ENCODE peak calls at places on chromosomes 11 and 22, in nine cellular contexts. M is Calu3, I is astrocyte of the spinal cord, Q is astrocyte of the cerebellum, T is right atrium auricular region, P is foreskin fibroblast, Y is Peyer's patch, S is WTC11, V is GM13977. C is an unnamed sample.
A peak's percentile ranks its signal among the peaks of the same experiment; 100 is the strongest.

GRCh38 chr11:112538529-112538928 is 277.9 kb upstream of the PLET1 start:
- DNase-seq in S (no peak), T (no peak), Y (no peak), P (no peak), V (no peak), M (no peak), I (no peak), Q (no peak), C (no peak)

GRCh38 chr22:25085930-25086901 is 113.4 kb upstream of the CRYBB3 start:
- DNase-seq in S (no peak), T (peak; percentile 69), Q (no peak), I (no peak), P (no peak), Y (peak; percentile 47), M (no peak), V (peak; percentile 69), C (no peak)

GRCh38 chr22:47851586-47851985 is 1089.1 kb downstream of the TBC1D22A start:
- DNase-seq in P (no peak), I (no peak), V (no peak), T (no peak), Y (no peak), M (no peak), S (no peak), Q (no peak), C (no peak)

GRCh38 chr22:49972163-49973017 is 11.8 kb downstream of the PIM3 start:
- DNase-seq in Y (peak; percentile 60), T (no peak), P (no peak), Q (no peak), V (no peak), S (peak; percentile 30), M (no peak), I (no peak), C (peak; percentile 14)

GRCh38 chr11:116072776-116073175 is 568.6 kb upstream of the CADM1 start:
- DNase-seq in S (peak; percentile 55), Q (no peak), I (no peak), Y (no peak), M (no peak), T (no peak), V (peak; percentile 18), P (no peak), C (peak; percentile 32)

GRCh38 chr22:28936200-28936599 is 52.8 kb downstream of the ZNRF3 start:
- DNase-seq in Q (no peak), V (no peak), P (no peak), Y (no peak), S (no peak), T (no peak), I (no peak), M (no peak), C (no peak)

GRCh38 chr11:66478823-66479740 is 1.2 kb upstream of the DPP3 start:
- DNase-seq in I (no peak), Y (peak; percentile 67), M (peak; percentile 42), V (peak; percentile 77), Q (no peak), S (peak; percentile 65), P (peak; percentile 40), T (peak; percentile 62), C (peak; percentile 45)

GRCh38 chr22:39524089-39524752 is 3.9 kb downstream of the ATF4 start:
- DNase-seq in Q (no peak), M (no peak), Y (no peak), I (no peak), S (no peak), V (no peak), T (no peak), P (no peak), C (no peak)

GRCh38 chr22:43228330-43228729 is 41.4 kb upstream of the TTLL12 start:
- DNase-seq in P (no peak), I (peak; percentile 5), M (peak; percentile 64), Y (no peak), Q (no peak), V (no peak), S (peak; percentile 84), T (no peak), C (peak; percentile 62)

GRCh38 chr11:47442514-47442913 is 6.4 kb downstream of the RAPSN start:
- DNase-seq in V (no peak), Y (no peak), P (no peak), Q (no peak), M (no peak), S (no peak), T (no peak), I (no peak), C (no peak)

GRCh38 chr11:47441421-47441820 is 7.5 kb downstream of the RAPSN start:
- DNase-seq in P (no peak), V (no peak), Q (no peak), S (no peak), M (no peak), T (no peak), Y (no peak), I (no peak), C (no peak)

GRCh38 chr11:47443817-47444216 is 5.1 kb downstream of the RAPSN start:
- DNase-seq in Q (no peak), V (no peak), P (no peak), M (no peak), Y (no peak), S (no peak), I (no peak), T (no peak), C (no peak)

GRCh38 chr11:47445840-47446239 is 3.1 kb downstream of the RAPSN start:
- DNase-seq in S (no peak), V (no peak), M (no peak), Q (no peak), T (no peak), P (no peak), I (no peak), Y (no peak), C (no peak)

DNA sequence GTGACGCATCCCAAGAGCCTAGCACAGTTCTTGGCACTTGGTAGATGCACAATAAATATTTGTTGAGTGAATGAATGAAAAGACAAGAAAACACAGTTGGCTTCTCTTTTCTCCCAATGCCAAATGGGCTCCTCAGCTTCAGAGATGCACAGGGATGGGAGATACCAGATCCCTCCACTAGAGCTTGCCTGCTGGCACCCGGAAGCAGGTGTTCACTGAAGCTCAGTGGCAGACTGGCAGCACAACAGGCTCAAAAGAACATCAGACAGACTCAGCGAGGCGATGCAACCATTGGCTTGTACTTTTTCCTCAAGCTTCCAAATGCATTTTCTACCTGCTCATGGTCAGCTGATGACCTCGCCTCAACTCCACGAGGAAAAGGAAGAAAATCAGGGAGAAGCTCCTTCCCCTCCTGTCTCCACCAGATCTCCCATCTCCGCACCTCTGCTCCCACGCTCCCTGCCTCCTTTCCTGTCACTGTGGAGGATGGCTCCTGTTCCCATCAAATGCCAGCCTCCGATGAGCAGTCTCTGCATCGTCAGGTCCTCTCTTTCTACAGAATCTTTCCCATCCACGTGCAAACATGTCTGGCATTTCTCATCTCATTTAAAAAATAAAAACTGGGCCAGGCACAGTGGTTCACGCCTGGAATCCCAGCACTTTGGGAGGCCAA is 5.8 kb downstream of the RAPSN start:
- DNase-seq in T (no peak), M (no peak), V (no peak), Y (no peak), S (no peak), Q (no peak), P (no peak), I (no peak), C (no peak)
- TF ChIP-seq CTCF in T (no peak), M (no peak), V (no peak), Y (no peak), S (no peak), Q (peak; percentile 8), P (no peak), I (no peak), C (no peak)

GRCh38 chr11:17471501-17471900 is 5.1 kb downstream of the ABCC8 start:
- DNase-seq in M (no peak), I (no peak), Q (no peak), P (no peak), Y (no peak), V (no peak), S (no peak), T (no peak), C (no peak)
- TF ChIP-seq CTCF in M (no peak), I (no peak), Q (no peak), P (no peak), Y (peak; percentile 9), V (no peak), S (no peak), T (no peak), C (no peak)

DNA sequence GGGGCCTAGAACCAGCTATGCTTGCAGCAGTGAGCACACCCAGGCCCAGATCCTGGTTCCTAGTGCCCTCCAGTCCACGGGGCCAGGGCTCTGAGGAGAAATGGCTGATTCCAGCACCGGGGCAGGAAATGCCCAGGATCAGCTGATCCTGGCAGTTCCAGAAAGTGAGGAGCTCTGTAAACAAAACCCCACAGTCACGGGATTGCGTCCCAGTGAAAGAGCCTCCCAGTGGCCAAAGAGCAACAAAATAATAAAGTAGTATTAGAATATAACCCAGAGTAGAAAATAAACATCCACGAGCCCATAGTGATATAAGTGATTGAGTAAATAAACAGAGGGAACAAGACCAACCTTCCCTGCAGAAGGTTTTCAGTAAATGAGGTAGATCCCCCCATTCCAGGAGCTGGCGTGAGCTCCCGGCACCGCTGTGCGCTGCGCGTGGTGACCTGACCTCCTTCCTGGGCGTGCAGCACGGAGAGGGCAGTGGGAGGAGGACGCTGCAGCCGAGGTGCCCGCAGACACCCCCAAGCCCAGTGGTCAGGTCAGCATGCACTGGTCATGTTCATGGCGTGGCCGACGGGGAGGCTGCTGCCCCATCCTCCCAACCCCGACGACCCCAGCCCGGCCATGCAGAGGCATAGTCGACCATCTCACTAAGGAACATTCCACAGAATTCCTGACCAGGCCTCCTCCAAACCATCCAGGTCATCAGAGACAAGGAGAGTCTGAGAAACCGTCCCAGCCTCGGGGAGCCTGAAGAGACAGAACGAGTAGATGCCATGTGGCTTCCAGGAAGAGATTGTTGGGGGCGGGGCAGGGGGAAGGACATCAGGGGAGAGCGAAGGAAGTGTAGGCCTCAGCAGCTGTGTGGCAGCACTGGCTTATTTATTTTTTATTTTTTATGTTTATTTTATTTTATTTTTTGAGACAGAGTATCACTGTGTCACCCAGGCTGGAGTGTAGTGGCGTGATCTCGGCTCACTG is 19.9 kb downstream of the PTDSS2 start:
- DNase-seq in I (peak; percentile 52), S (no peak), V (no peak), P (peak; percentile 78), Q (peak; percentile 13), T (peak; percentile 80), M (no peak), Y (peak; percentile 68), C (no peak)
- TF ChIP-seq CTCF in I (peak; percentile 11), S (no peak), V (no peak), P (no peak), Q (peak; percentile 24), T (no peak), M (no peak), Y (peak; percentile 39), C (no peak)

DNA sequence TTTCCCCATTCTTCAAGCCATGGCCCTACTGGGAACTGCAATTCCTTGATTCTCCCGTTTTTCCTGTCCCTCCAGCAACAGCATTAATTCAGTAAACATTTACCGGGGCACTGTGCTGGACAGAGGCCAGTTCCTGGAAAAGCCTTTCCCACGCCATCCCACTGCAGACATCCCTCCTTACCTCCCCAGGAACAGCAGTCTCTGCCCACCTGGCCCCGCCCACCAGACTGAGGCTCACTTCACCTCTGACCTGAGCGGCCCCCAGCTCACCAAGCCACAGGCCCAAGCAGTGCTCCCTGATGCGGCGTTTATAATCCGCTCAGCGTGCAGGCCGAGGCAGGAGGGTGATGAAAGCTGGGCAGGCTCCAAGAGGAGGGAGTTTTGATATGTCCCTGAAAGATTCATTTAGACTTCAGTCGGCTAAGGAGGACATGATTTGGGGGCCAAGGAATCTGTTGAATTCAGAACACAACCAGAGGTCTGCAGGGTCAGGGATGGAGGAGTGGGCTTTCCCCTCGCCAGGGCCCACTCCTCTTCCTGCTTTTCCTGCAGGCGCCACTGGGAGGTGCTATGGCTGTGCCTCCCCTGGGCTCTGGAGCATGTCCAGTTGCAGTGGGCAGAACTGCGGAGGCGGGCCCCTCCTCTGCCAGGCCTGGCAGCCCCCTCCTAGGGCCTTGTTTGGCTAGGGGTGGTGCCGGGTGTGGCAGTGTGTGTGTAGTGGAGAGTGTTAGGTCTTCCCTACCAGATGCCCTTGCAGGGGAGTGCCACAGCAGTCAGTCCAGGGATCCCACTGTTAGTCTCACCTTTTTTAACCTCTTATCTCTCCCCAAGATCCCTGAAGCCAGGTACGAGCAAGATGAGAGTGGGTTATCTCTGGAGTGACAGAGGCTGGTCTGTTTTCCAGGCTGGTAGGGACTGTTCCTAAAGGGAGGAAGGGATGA is 1.4 kb upstream of the TAGLN start:
- DNase-seq in Y (no peak), P (no peak), I (no peak), V (no peak), T (no peak), Q (no peak), S (peak; percentile 86), M (peak; percentile 14), C (peak; percentile 65)
- TF ChIP-seq CTCF in Y (peak; percentile 46), P (peak; percentile 39), I (peak; percentile 63), V (peak; percentile 32), T (peak; percentile 44), Q (peak; percentile 53), S (peak; percentile 47), M (no peak), C (peak; percentile 59)

C was measured in nephron progenitor cell.